ENCODE peak calls at places on chromosomes 13 and 19, in eight cellular contexts. V is sigmoid colon, W is SK-N-SH, C is transverse colon, M is A549, P is tibial nerve, X is HepG2, B is ovary. H is an unnamed sample.

GRCh38 chr13:29077051-29077813 is 257.1 kb downstream of the MTUS2 start:
- DNase-seq in V (no peak), C (no peak), B (no peak), P (no peak), X (no peak), M (no peak), W (no peak), H (no peak)

GRCh38 chr19:31349160-31349881 is at the start of gene TSHZ3:
- DNase-seq in C (peak; percentile 72), P (peak; percentile 70), V (peak; percentile 94), W (peak; percentile 89), X (no peak), B (peak; percentile 94), M (peak; percentile 78), H (no peak)

GRCh38 chr19:7505288-7505681 is 10.6 kb upstream of the ZNF358 start:
- DNase-seq in M (no peak), B (no peak), W (no peak), C (peak; percentile 40), P (no peak), X (no peak), V (no peak), H (no peak)

GRCh38 chr19:10478476-10478875 is 24.7 kb downstream of the KEAP1 start:
- DNase-seq in B (no peak), V (no peak), P (no peak), M (no peak), X (no peak), W (peak; percentile 42), C (no peak), H (no peak)

GRCh38 chr13:107678075-107678689 is 537.2 kb downstream of the LIG4 start:
- DNase-seq in W (peak; percentile 3), M (no peak), P (no peak), B (no peak), V (no peak), C (no peak), X (no peak), H (no peak)

GRCh38 chr13:48741377-48741776 is 87.6 kb downstream of the CYSLTR2 start:
- DNase-seq in C (no peak), W (peak; percentile 30), X (no peak), P (no peak), B (no peak), M (no peak), V (no peak), H (no peak)

GRCh38 chr19:996051-996838 is 4.0 kb upstream of the GRIN3B start:
- DNase-seq in M (peak; percentile 48), B (no peak), X (no peak), C (peak; percentile 75), W (peak; percentile 83), P (no peak), V (no peak), H (no peak)

GRCh38 chr13:26185720-26186119 is 36.4 kb downstream of the RNF6 start:
- DNase-seq in V (no peak), W (no peak), P (peak; percentile 26), C (no peak), M (no peak), X (no peak), B (peak; percentile 17), H (no peak)

GRCh38 chr19:16564842-16565241 is 7.4 kb downstream of the SLC35E1 start:
- DNase-seq in P (no peak), V (no peak), M (no peak), X (no peak), W (no peak), C (no peak), B (no peak), H (no peak)

GRCh38 chr19:13060233-13060963 is 42.3 kb downstream of the LYL1 start:
- DNase-seq in P (no peak), C (peak; percentile 35), W (peak; percentile 75), X (peak; percentile 90), V (no peak), M (no peak), B (peak; percentile 70), H (no peak)

GRCh38 chr19:19214892-19215291 is 3.1 kb downstream of the NCAN start:
- DNase-seq in P (no peak), B (no peak), M (no peak), V (no peak), C (no peak), W (no peak), X (peak; percentile 30), H (no peak)
- TF ChIP-seq EP300 in P (no peak), B (no peak), M (no peak), V (no peak), C (no peak), W (no peak), X (no peak), H (no peak)

DNA sequence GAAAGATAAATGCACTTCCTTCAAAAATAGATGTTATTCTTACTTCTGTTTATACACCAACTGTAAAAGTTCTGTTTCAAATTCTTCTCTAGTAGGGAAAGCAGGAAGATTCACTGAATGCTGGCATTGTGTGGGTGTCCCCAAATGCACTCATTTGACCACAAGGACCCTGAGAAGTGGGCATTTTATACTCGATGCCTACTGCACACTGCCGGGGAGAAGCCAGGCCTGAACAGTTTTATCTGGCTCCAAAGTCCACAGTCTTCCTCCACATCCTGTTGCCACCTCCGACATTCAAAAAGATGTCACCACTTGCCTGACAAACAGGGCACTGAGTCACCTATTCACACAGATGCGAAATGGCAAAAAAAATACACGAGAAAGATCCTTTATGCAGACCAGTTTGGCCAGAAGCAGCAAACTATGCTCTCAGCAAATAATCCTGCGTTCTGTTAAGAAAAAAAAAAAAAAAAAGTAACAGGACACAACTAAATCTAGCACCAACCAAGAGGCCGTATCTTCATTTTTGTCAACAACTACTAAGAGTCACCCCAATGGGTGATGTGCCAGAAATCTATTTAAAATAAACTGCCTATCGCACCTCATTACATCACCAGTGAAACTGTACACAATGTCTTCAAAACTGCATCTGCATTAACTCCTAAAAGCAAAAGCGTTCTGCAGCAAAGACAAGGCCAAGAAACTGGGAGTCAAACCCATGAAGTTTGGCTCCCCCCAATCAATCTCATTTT is 6.2 kb downstream of the ZC3H4 start:
- DNase-seq in W (no peak), V (no peak), C (no peak), P (no peak), X (peak; percentile 93), M (no peak), B (no peak), H (no peak)
- TF ChIP-seq EP300 in W (peak; percentile 40), V (peak; percentile 3), C (peak; percentile 14), P (no peak), X (no peak), M (no peak), B (no peak), H (no peak)

DNA sequence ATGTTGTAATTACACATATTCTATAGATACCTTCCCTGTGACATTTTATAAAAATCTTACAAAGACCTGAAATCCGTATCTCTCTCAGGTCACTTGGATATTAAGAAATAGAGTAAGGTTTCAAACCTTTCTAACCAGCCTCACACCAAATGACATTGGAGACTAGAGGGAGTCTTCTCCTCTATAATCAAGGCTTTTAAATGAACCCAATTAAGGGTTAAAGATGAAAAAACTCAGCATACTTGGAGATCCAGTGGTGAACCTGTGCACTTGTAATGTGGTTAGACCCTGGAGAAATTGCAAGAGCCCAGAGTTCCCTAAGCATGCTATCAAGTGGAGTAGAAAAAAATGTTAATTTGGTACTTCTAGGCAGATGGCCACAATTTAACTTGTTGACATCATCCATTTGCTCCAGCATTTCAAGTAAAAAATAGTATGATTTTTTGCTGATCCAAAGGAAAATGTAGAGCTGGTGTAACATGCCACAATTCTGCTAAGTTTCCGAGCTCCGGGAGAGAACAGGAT is 554.2 kb upstream of the MIR17HG start:
- DNase-seq in M (no peak), C (no peak), W (no peak), X (no peak), V (no peak), B (no peak), P (no peak), H (no peak)
- TF ChIP-seq EP300 in M (no peak), C (no peak), W (no peak), X (no peak), V (no peak), B (no peak), P (no peak), H (no peak)

DNA sequence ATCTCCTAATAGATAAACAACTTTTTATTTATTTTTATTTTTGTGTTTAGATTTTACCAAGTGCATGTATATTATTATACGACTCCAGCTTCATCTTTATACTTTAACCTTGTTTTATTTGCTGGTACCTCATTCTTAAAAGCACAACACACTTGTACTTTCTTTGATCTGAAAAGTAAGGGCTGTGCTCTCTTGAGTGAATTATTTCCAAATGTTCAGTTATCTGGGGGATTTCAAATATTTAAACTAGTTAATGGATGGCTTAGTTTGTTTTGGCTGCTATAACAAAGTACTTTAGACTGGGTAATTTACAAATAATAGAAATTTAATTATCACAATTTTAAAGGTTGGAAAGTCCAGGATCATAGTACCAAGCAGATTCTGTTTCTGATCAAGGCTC is 1148.2 kb upstream of the PCDH9 start:
- DNase-seq in W (no peak), X (peak; percentile 17), B (no peak), P (no peak), C (no peak), M (no peak), V (no peak), H (no peak)
- TF ChIP-seq EP300 in W (no peak), X (no peak), B (no peak), P (no peak), C (no peak), M (no peak), V (no peak), H (no peak)

DNA sequence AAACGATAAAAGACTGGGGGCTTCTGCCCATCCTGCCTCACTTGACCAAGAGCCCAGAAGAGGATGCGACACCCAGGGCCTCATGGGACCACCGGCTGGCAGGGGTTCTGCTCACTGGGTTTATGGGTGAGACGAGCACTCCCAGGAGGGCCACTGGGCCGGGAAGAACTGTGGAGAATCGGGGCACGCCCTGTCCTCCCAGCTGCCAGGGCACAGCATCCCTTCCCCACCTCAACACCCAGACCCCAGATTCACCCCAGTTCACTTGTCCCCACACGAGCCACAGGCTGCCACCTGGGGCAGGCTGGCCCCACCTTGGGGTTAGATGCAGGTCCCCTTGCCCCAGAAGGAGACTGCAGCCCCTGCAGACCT is 4.7 kb upstream of the F10 start:
- DNase-seq in V (no peak), M (no peak), B (no peak), P (no peak), X (no peak), C (no peak), W (no peak), H (no peak)
- TF ChIP-seq EP300 in V (no peak), M (no peak), B (no peak), P (no peak), X (no peak), C (no peak), W (no peak), H (no peak)

DNA sequence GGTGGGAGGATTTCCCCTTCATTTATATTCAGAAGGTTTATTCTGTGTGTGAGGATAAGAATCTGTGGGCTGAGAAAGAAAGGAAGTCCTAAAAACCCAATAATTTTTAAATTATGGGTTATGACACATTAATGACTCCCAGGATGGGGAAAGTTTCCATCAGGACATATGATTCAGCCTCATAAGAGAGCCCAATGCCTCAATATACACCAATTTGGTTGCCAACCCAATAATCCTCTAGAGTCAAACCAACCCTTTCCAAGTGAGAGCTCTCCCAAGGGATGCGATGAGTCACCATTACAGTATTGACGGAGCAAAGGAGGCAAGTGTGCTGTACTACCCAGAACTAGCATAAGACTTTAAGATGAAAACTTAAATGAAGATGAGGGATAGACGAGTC is 409.3 kb downstream of the COG6 start:
- DNase-seq in V (no peak), C (no peak), B (no peak), M (peak; percentile 25), P (no peak), X (no peak), W (no peak), H (no peak)
- TF ChIP-seq EP300 in V (no peak), C (no peak), B (no peak), M (no peak), P (peak; percentile 16), X (no peak), W (no peak), H (no peak)

GRCh38 chr13:21606251-21606650 is 2.3 kb upstream of the MICU2 start:
- DNase-seq in X (no peak), M (no peak), B (no peak), W (no peak), V (no peak), C (no peak), P (no peak), H (no peak)
- TF ChIP-seq EP300 in X (no peak), M (no peak), B (no peak), W (no peak), V (no peak), C (no peak), P (no peak), H (no peak)

H was measured in esophagus muscularis mucosa.